ENCODE peak calls at places on chromosomes 6 and 20, in four cellular contexts. Z is cardiac muscle cell, N is K562, X is foreskin fibroblast. S is an unnamed sample.

GRCh38 chr6:138035070-138035469 is 72.1 kb downstream of the PERP start:
- DNase-seq in Z (no peak), N (no peak), X (no peak), S (no peak)

GRCh38 chr6:69729870-69730449 is 66.8 kb downstream of the LMBRD1 start:
- DNase-seq in Z (peak; percentile 13), N (no peak), X (peak; percentile 4), S (peak; percentile 13)

GRCh38 chr6:44072959-44073611 is 54.2 kb downstream of the MRPL14 start:
- DNase-seq in Z (peak; percentile 95), N (peak; percentile 96), X (peak; percentile 94), S (peak; percentile 69)

GRCh38 chr6:76217606-76218005 is 145.1 kb upstream of the IMPG1 start:
- DNase-seq in Z (no peak), N (no peak), X (no peak), S (no peak)

GRCh38 chr6:140828833-140829232 is 1303.9 kb upstream of the GJE1 start:
- DNase-seq in Z (no peak), N (no peak), X (no peak), S (peak; percentile 49)

GRCh38 chr6:3489032-3489757 is 32.3 kb upstream of the SLC22A23 start:
- DNase-seq in Z (no peak), N (no peak), X (peak; percentile 28), S (peak; percentile 76)

GRCh38 chr6:153997221-153997620 is 41.8 kb upstream of the OPRM1 start:
- DNase-seq in Z (peak; percentile 12), N (no peak), X (no peak), S (no peak)

GRCh38 chr20:22732751-22733150 is 148.4 kb upstream of the FOXA2 start:
- DNase-seq in Z (no peak), N (no peak), X (no peak), S (no peak)

GRCh38 chr6:18118330-18118729 is 4.1 kb downstream of the NHLRC1 start:
- DNase-seq in Z (no peak), N (no peak), X (peak; percentile 21), S (no peak)

GRCh38 chr6:52454556-52454955 is 34.4 kb downstream of the EFHC1 start:
- DNase-seq in Z (no peak), N (no peak), X (peak; percentile 10), S (peak; percentile 6)

GRCh38 chr20:25481235-25481917 is 73.9 kb downstream of the GINS1 start:
- DNase-seq in Z (no peak), N (no peak), X (no peak), S (no peak)

GRCh38 chr6:38179300-38179699 is 359.8 kb downstream of the ZFAND3 start:
- DNase-seq in Z (no peak), N (no peak), X (no peak), S (no peak)

GRCh38 chr6:24493945-24494725 is 634 bp upstream of the ALDH5A1 start:
- DNase-seq in Z (no peak), N (no peak), X (no peak), S (no peak)

GRCh38 chr6:25431642-25432307 is 152.6 kb downstream of the CARMIL1 start:
- DNase-seq in Z (no peak), N (no peak), X (no peak), S (no peak)

GRCh38 chr20:54622338-54623280 is 147.2 kb downstream of the DOK5 start:
- DNase-seq in Z (no peak), N (no peak), X (peak; percentile 90), S (peak; percentile 59)

GRCh38 chr6:168335341-168335740 is 15.8 kb upstream of the DACT2 start:
- DNase-seq in Z (no peak), N (no peak), X (no peak), S (no peak)

GRCh38 chr20:61886721-61887658 is 178.7 kb downstream of the TAF4 start:
- DNase-seq in Z (peak; percentile 49), N (peak; percentile 76), X (peak; percentile 35), S (peak; percentile 48)

GRCh38 chr6:8758412-8758811 is 323.1 kb upstream of the SLC35B3 start:
- DNase-seq in Z (no peak), N (no peak), X (no peak), S (no peak)

GRCh38 chr20:18613553-18613952 is 25.7 kb downstream of the DTD1 start:
- DNase-seq in Z (no peak), N (no peak), X (peak; percentile 29), S (peak; percentile 57)

GRCh38 chr6:45590225-45590624 is 212.5 kb upstream of the SUPT3H start:
- DNase-seq in Z (no peak), N (no peak), X (peak; percentile 61), S (peak; percentile 92)

GRCh38 chr6:24936641-24937317 is 1.0 kb upstream of the RIPOR2 start:
- DNase-seq in Z (no peak), N (no peak), X (no peak), S (peak; percentile 24)

GRCh38 chr20:5100684-5101347 is 18.9 kb downstream of the PCNA start:
- DNase-seq in Z (peak; percentile 68), N (peak; percentile 52), X (peak; percentile 86), S (peak; percentile 69)

GRCh38 chr20:38147166-38147565 is 17.9 kb downstream of the TGM2 start:
- DNase-seq in Z (no peak), N (no peak), X (no peak), S (no peak)

GRCh38 chr20:20076297-20077065 is 24.1 kb downstream of the CFAP61 start:
- DNase-seq in Z (no peak), N (no peak), X (peak; percentile 86), S (peak; percentile 87)

GRCh38 chr20:5488823-5489222 is 172.1 kb upstream of the PROKR2 start:
- DNase-seq in Z (no peak), N (peak; percentile 18), X (no peak), S (no peak)

GRCh38 chr20:57123139-57123903 is 143.1 kb downstream of the BMP7 start:
- DNase-seq in Z (no peak), N (no peak), X (no peak), S (no peak)

GRCh38 chr6:118644007-118644406 is 7.4 kb downstream of the CEP85L start:
- DNase-seq in Z (no peak), N (no peak), X (peak; percentile 30), S (peak; percentile 45)

GRCh38 chr6:99612551-99613397 is 6.1 kb downstream of the PRDM13 start:
- DNase-seq in Z (no peak), N (no peak), X (no peak), S (no peak)

GRCh38 chr6:82396964-82397761 is 33.5 kb downstream of the TPBG start:
- DNase-seq in Z (no peak), N (no peak), X (peak; percentile 92), S (peak; percentile 99)

DNA sequence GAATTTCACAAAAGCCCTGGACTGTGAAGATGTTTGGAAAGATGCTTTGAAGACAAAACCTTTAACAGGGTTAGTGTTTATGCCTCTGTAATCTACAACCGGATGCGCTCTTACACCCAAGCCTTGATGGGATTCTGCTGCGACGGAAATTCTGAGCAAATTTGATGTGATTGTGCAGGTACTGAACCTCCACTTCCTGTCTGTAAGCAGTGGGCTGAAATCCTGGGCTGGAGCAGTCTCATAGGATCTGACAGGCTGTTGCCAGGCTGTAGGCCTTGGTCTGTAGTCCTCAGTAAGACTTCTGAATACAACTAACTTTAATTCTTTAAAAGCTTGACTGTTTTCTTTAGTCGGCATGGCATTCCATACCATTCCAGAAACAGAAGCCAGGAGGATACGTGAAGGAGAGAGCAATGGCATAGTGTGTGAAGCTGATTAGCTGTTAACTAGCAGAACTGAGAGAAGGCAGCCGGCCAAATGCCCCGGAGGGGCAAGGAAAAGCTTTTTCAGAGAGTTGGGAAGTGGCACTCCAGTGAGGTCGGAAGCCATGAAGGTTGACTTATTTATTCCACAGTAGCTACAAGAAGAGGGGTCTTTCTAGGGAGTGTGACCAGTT is 68.3 kb downstream of the ADTRP start:
- DNase-seq in Z (peak; percentile 12), N (no peak), X (peak; percentile 13), S (no peak)
- H3K4me3 ChIP-seq in Z (no peak overlapping the region), N (no peak overlapping the region), X (no peak overlapping the region), S (no peak overlapping the region)

GRCh38 chr6:743320-744096 is 50.6 kb upstream of the EXOC2 start:
- DNase-seq in Z (no peak), N (no peak), X (no peak), S (no peak)

GRCh38 chr6:741410-742339 is 48.7 kb upstream of the EXOC2 start:
- DNase-seq in Z (no peak), N (no peak), X (no peak), S (no peak)

GRCh38 chr6:747006-747405 is 54.1 kb upstream of the EXOC2 start:
- DNase-seq in Z (no peak), N (no peak), X (no peak), S (no peak)

GRCh38 chr6:747921-748320 is 55.0 kb upstream of the EXOC2 start:
- DNase-seq in Z (no peak), N (no peak), X (peak; percentile 34), S (no peak)

GRCh38 chr6:744954-745353 is 52.0 kb upstream of the EXOC2 start:
- DNase-seq in Z (no peak), N (no peak), X (no peak), S (no peak)
- TF ChIP-seq CTCF in Z (no peak), N (no peak), X (no peak), S (no peak)

DNA sequence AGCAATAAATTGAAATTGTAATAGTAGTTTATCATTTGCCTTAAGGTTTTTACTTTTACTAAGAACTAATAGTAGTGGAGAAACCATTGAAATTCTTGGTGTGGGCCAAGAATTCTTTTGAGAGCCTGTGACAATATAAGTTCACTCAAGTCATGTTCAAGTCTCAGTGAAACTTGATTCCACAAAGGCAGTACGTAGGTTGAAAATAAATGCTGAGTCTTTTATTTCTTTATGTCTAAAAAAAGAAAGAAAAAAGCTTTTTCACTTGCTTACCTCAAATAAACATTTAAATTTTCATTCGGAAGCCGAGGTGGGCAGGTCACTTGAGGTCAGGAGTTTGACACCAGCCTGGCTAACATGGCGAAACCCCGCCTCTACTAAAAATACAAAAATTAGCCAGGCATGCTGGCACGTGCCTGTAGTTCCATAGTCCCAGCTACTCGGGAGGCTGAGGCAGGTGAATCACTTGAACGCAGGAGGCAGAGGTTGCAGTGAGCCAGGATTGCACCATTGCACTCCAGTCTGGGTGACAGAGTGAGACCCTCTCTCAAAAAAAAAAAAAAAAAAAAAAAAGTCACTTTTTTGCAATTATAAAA is 57.8 kb upstream of the NELFCD start:
- DNase-seq in Z (no peak), N (no peak), X (no peak), S (no peak)
- H3K4me3 ChIP-seq in Z (no peak overlapping the region), N (no peak overlapping the region), X (no peak overlapping the region), S (no peak overlapping the region)

DNA sequence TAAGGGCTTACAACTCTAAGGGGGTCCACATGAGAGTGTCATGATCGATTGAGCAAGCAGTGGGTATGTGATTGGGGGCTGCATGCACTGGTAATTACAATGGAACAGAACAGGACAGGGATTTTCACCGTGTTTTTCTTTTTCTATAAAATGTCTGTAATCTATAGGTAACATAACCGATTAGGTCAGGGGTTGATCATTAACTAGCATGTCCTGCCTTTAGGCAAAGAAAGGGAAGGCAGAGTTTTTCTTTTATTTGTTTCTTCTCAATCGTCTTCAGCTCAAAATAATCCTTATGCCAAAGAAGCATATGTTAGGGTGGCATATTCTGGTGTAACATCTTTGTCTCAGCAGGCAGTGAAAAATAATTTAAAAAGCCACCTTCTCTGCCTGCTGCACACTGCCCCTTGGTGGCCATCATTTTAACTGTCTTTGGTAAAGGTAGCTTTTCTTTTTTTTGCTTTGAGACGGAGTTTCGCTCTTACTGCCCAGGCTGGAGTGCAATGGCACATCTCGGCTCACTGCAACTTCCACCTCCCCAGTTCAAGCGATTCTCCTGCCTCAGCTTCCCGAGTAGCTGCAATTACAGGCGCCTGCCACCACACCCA is 9.7 kb upstream of the CEP43 start:
- DNase-seq in Z (peak; percentile 25), N (no peak), X (peak; percentile 72), S (peak; percentile 59)
- TF ChIP-seq CTCF in Z (peak; percentile 48), N (peak; percentile 53), X (peak; percentile 53), S (peak; percentile 65)

S was measured in fibroblast of mammary gland.